ENCODE peak calls at places on chromosomes 7 and 10, in six cellular contexts. F is IMR-90, D is neuronal stem cell, R is mesendoderm, U is H1, C is H9. X is an unnamed sample.
A peak's percentile ranks its signal among the peaks of the same experiment; 100 is the strongest.

GRCh38 chr10:93541402-93542357 is 24.8 kb upstream of the FFAR4 start:
- DNase-seq in C (peak; percentile 66), U (peak; percentile 83), F (peak; percentile 46), D (peak; percentile 32), R (peak; percentile 48), X (peak; percentile 38)

GRCh38 chr10:73495226-73495883 is 469 bp downstream of the PPP3CB start:
- DNase-seq in C (no peak), D (peak; percentile 65), R (no peak), U (peak; percentile 74), F (peak; percentile 87), X (peak; percentile 90)

GRCh38 chr7:124246262-124246863 is 213.5 kb upstream of the TMEM229A start:
- DNase-seq in U (no peak), C (no peak), R (peak; percentile 44), D (no peak), F (peak; percentile 38), X (no peak)

GRCh38 chr10:72862957-72863356 is 30.6 kb upstream of the OIT3 start:
- DNase-seq in U (no peak), R (no peak), F (no peak), D (no peak), C (no peak), X (no peak)

GRCh38 chr7:132309102-132309805 is 267.0 kb downstream of the PLXNA4 start:
- DNase-seq in D (no peak), C (no peak), R (no peak), U (no peak), F (no peak), X (no peak)

GRCh38 chr10:56522166-56522565 is 161.1 kb upstream of the ZWINT start:
- DNase-seq in D (no peak), R (no peak), F (no peak), C (no peak), U (no peak), X (no peak)

GRCh38 chr10:93548376-93549071 is 17.9 kb upstream of the FFAR4 start:
- DNase-seq in C (no peak), F (peak; percentile 75), R (no peak), D (no peak), U (no peak), X (peak; percentile 52)

GRCh38 chr7:44223362-44224114 is 22.8 kb downstream of the YKT6 start:
- DNase-seq in U (no peak), C (no peak), R (no peak), D (no peak), F (no peak), X (no peak)

GRCh38 chr10:96512997-96513685 is 585 bp downstream of the TLL2 start:
- DNase-seq in C (peak; percentile 76), R (no peak), F (peak; percentile 11), D (no peak), U (no peak), X (peak; percentile 26)

GRCh38 chr10:103793920-103794883 is 61.2 kb downstream of the SH3PXD2A start:
- DNase-seq in F (no peak), D (no peak), R (no peak), C (no peak), U (no peak), X (no peak)

GRCh38 chr7:127251458-127252379 is 1.0 kb downstream of the GRM8 start:
- DNase-seq in U (peak; percentile 65), C (peak; percentile 45), R (peak; percentile 34), F (no peak), D (peak; percentile 32), X (no peak)

GRCh38 chr10:48698971-48699627 is 14.4 kb downstream of the WDFY4 start:
- DNase-seq in D (no peak), C (no peak), F (no peak), R (no peak), U (no peak), X (no peak)

GRCh38 chr10:46516660-46517416 is 39.6 kb downstream of the GPRIN2 start:
- DNase-seq in D (no peak), R (peak; percentile 76), C (peak; percentile 28), F (peak; percentile 96), U (peak; percentile 43), X (peak; percentile 80)

GRCh38 chr7:156618078-156618790 is 22.3 kb upstream of the RNF32 start:
- DNase-seq in C (no peak), D (no peak), U (no peak), F (no peak), R (no peak), X (no peak)

GRCh38 chr7:16939161-16939560 is 57.4 kb upstream of the AGR3 start:
- DNase-seq in D (no peak), R (peak; percentile 41), C (no peak), F (no peak), U (no peak), X (no peak)

GRCh38 chr10:75736889-75737610 is 305.6 kb downstream of the LRMDA start:
- DNase-seq in D (no peak), C (no peak), R (no peak), F (no peak), U (no peak), X (no peak)

GRCh38 chr10:491667-492424 is 197.6 kb downstream of the DIP2C start:
- DNase-seq in F (no peak), C (no peak), R (no peak), U (no peak), D (no peak), X (no peak)

GRCh38 chr7:74587435-74588126 is 69.9 kb upstream of the GTF2I start:
- DNase-seq in D (no peak), R (peak; percentile 89), F (peak; percentile 89), C (peak; percentile 81), U (peak; percentile 69), X (peak; percentile 94)

GRCh38 chr7:106736508-106737201 is 75.7 kb upstream of the CCDC71L start:
- DNase-seq in C (peak; percentile 66), D (no peak), F (peak; percentile 83), R (peak; percentile 91), U (peak; percentile 60), X (peak; percentile 84)

GRCh38 chr7:424961-425793 is 94.5 kb downstream of the PDGFA start:
- DNase-seq in U (peak; percentile 42), F (no peak), C (no peak), D (no peak), R (no peak), X (no peak)

GRCh38 chr10:112557197-112557596 is 110.2 kb downstream of the VTI1A start:
- DNase-seq in F (no peak), R (no peak), C (no peak), D (no peak), U (no peak), X (no peak)
- H2BK15ac ChIP-seq in F (no peak overlapping the region), R (no peak overlapping the region), C (no peak overlapping the region), D (no peak overlapping the region), U (no peak overlapping the region), X (no peak overlapping the region)

GRCh38 chr7:149855368-149856305 is 17.5 kb downstream of the ZNF862 start:
- DNase-seq in D (no peak), U (no peak), C (peak; percentile 74), F (peak; percentile 88), R (peak; percentile 90), X (peak; percentile 66)

GRCh38 chr7:149856583-149856982 is 17.2 kb upstream of the ATP6V0E2 start:
- DNase-seq in D (no peak), U (no peak), R (no peak), F (no peak), C (no peak), X (no peak)

GRCh38 chr7:149853157-149853556 is 15.0 kb downstream of the ZNF862 start:
- DNase-seq in U (no peak), C (no peak), F (peak; percentile 7), R (no peak), D (no peak), X (no peak)

GRCh38 chr7:149851449-149851848 is 13.3 kb downstream of the ZNF862 start:
- DNase-seq in U (no peak), R (no peak), D (no peak), F (no peak), C (no peak), X (no peak)

GRCh38 chr7:149854611-149855367 is 16.6 kb downstream of the ZNF862 start:
- DNase-seq in U (peak; percentile 62), D (no peak), C (peak; percentile 83), R (peak; percentile 84), F (peak; percentile 51), X (peak; percentile 22)
- H2BK15ac ChIP-seq in U (no peak overlapping the region), D (no peak overlapping the region), C (no peak overlapping the region), R (no peak overlapping the region), F (no peak overlapping the region), X (no peak overlapping the region)

GRCh38 chr7:133820584-133820983 is 306.6 kb upstream of the LRGUK start:
- DNase-seq in U (no peak), R (no peak), F (no peak), C (no peak), D (no peak), X (no peak)
- H2BK15ac ChIP-seq in U (no peak overlapping the region), R (no peak overlapping the region), F (no peak overlapping the region), C (no peak overlapping the region), D (no peak overlapping the region), X (no peak overlapping the region)

DNA sequence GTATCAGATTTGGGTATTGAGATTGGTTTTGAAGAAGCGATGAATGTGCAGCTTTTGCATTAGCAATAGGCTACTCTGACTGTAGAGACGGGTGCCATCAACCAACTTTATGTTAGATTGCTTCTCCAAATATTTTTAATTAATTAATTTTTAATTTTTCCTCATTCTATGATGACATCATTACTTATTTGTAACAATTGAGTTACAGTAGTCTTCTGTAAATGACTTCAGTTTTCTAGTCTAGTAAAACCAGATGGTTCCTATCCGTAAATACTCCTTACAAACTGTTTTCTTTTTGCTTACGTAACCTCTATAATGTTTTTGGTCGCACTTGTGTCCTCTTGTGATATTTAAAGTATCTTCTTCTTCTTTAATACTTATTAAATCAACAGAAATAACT is 118.1 kb downstream of the ZNF736 start:
- DNase-seq in C (no peak), F (no peak), R (no peak), D (no peak), U (no peak), X (no peak)
- H2BK15ac ChIP-seq in C (no peak overlapping the region), F (no peak overlapping the region), R (no peak overlapping the region), D (no peak overlapping the region), U (no peak overlapping the region), X (no peak overlapping the region)

GRCh38 chr10:32461203-32461602 is 15.3 kb downstream of the CCDC7 start:
- DNase-seq in D (no peak), F (no peak), R (no peak), C (no peak), U (no peak), X (no peak)
- H2BK15ac ChIP-seq in D (no peak overlapping the region), F (no peak overlapping the region), R (no peak overlapping the region), C (no peak overlapping the region), U (no peak overlapping the region), X (no peak overlapping the region)

GRCh38 chr10:99329891-99330674 is 927 bp downstream of the CNNM1 start:
- DNase-seq in D (peak; percentile 11), C (peak; percentile 51), F (peak; percentile 4), U (peak; percentile 71), R (peak; percentile 39), X (peak; percentile 43)

GRCh38 chr10:99328579-99329237 is 448 bp upstream of the CNNM1 start:
- DNase-seq in D (no peak), U (no peak), C (no peak), R (peak; percentile 35), F (peak; percentile 7), X (no peak)

GRCh38 chr10:99329238-99329890 is at the start of gene CNNM1:
- DNase-seq in C (peak; percentile 72), D (peak; percentile 20), F (no peak), U (peak; percentile 74), R (peak; percentile 50), X (peak; percentile 38)

GRCh38 chr10:99331207-99331803 is 2.1 kb downstream of the CNNM1 start:
- DNase-seq in F (peak; percentile 22), U (no peak), R (peak; percentile 31), C (no peak), D (no peak), X (peak; percentile 40)
- H2BK15ac ChIP-seq in F (no peak overlapping the region), U (no peak overlapping the region), R (no peak overlapping the region), C (no peak overlapping the region), D (no peak overlapping the region), X (no peak overlapping the region)